ENCODE peak calls at places on chromosomes 12 and 14, in six cellular contexts. V, G, N, W, F and C are unnamed samples.

GRCh38 chr14:73458219-73458976 is at the start of gene NUMB:
- DNase-seq in V (peak), G (peak), N (peak), W (peak), F (peak), C (peak)

GRCh38 chr12:24380122-24380521 is 430.7 kb upstream of the SOX5 start:
- DNase-seq in V (no peak), G (no peak), N (no peak), W (no peak), F (peak), C (no peak)

GRCh38 chr12:2785017-2785416 is 9.8 kb upstream of the FKBP4 start:
- DNase-seq in V (peak), G (no peak), N (no peak), W (no peak), F (no peak), C (no peak)

GRCh38 chr12:120358412-120359158 is 10.4 kb downstream of the MSI1 start:
- DNase-seq in V (no peak), G (no peak), N (no peak), W (no peak), F (no peak), C (peak)

GRCh38 chr12:51823875-51824565 is 24.5 kb downstream of the FIGNL2 start:
- DNase-seq in V (peak), G (no peak), N (peak), W (peak), F (peak), C (peak)

GRCh38 chr14:79861111-79861510 is 350.2 kb downstream of the DIO2 start:
- DNase-seq in V (no peak), G (no peak), N (no peak), W (no peak), F (no peak), C (peak)

GRCh38 chr12:65205886-65206285 is 36.5 kb downstream of the LEMD3 start:
- DNase-seq in V (no peak), G (no peak), N (no peak), W (no peak), F (no peak), C (no peak)

GRCh38 chr12:22101749-22102243 is 55.8 kb downstream of the CMAS start:
- DNase-seq in V (no peak), G (no peak), N (peak), W (peak), F (peak), C (no peak)

GRCh38 chr14:55867726-55868125 is 250.5 kb upstream of the PELI2 start:
- DNase-seq in V (no peak), G (no peak), N (no peak), W (no peak), F (no peak), C (no peak)

GRCh38 chr12:68675098-68675842 is 11.5 kb upstream of the NUP107 start:
- DNase-seq in V (no peak), G (peak), N (peak), W (no peak), F (no peak), C (no peak)

GRCh38 chr12:70283232-70283631 is 40.0 kb downstream of the CNOT2 start:
- DNase-seq in V (no peak), G (no peak), N (no peak), W (no peak), F (no peak), C (no peak)

GRCh38 chr14:50057331-50057730 is 59.0 kb downstream of the VCPKMT start:
- DNase-seq in V (no peak), G (no peak), N (no peak), W (no peak), F (no peak), C (no peak)

GRCh38 chr12:108560321-108560721 is 652 bp downstream of the SART3 start:
- DNase-seq in V (no peak), G (no peak), N (no peak), W (no peak), F (peak), C (no peak)

GRCh38 chr12:32265920-32266319 is 133.4 kb upstream of the FGD4 start:
- DNase-seq in V (no peak), G (no peak), N (no peak), W (no peak), F (no peak), C (no peak)

GRCh38 chr12:113855998-113856397 is 110.1 kb downstream of the RBM19 start:
- DNase-seq in V (no peak), G (no peak), N (no peak), W (no peak), F (no peak), C (no peak)

GRCh38 chr12:67659296-67659695 is 10.8 kb downstream of the DYRK2 start:
- DNase-seq in V (no peak), G (no peak), N (no peak), W (no peak), F (no peak), C (no peak)

GRCh38 chr12:2692156-2692555 is 102.6 kb upstream of the FKBP4 start:
- DNase-seq in V (no peak), G (no peak), N (peak), W (no peak), F (no peak), C (peak)

GRCh38 chr14:99701260-99701659 is 17.2 kb downstream of the CYP46A1 start:
- DNase-seq in V (no peak), G (no peak), N (no peak), W (no peak), F (no peak), C (no peak)

GRCh38 chr12:89092297-89092696 is 260.0 kb downstream of the DUSP6 start:
- DNase-seq in V (no peak), G (no peak), N (peak), W (no peak), F (no peak), C (no peak)

GRCh38 chr12:28026701-28027100 is 54.2 kb upstream of the PTHLH start:
- DNase-seq in V (no peak), G (no peak), N (no peak), W (no peak), F (no peak), C (no peak)

GRCh38 chr14:26621807-26622560 is 24.2 kb upstream of the NOVA1 start:
- DNase-seq in V (no peak), G (no peak), N (no peak), W (no peak), F (peak), C (no peak)

GRCh38 chr12:26124491-26125450 is at the start of gene BHLHE41:
- DNase-seq in V (peak), G (no peak), N (peak), W (peak), F (peak), C (peak)

GRCh38 chr12:86234309-86234708 is 21.9 kb downstream of the MGAT4C start:
- DNase-seq in V (no peak), G (no peak), N (no peak), W (no peak), F (no peak), C (no peak)

GRCh38 chr12:6863033-6863432 is 4.3 kb upstream of the TPI1 start:
- DNase-seq in V (no peak), G (no peak), N (no peak), W (no peak), F (no peak), C (no peak)

GRCh38 chr12:32032205-32032810 is 73.1 kb downstream of the RESF1 start:
- DNase-seq in V (no peak), G (no peak), N (no peak), W (no peak), F (peak), C (no peak)